ENCODE peak calls at places on chromosomes 2 and 18, in five cellular contexts. W is left lung, C is fibroblast of pulmonary artery, J is KG1, B is MCF 10A. K is an unnamed sample.

GRCh38 chr2:10868465-10869314 is 43.0 kb upstream of the KCNF1 start:
- DNase-seq in W (no peak), C (no peak), J (no peak), B (peak), K (no peak)

GRCh38 chr2:6832995-6833604 is 32.6 kb downstream of the CMPK2 start:
- DNase-seq in W (no peak), C (no peak), J (no peak), B (no peak), K (no peak)

GRCh38 chr2:97848347-97848746 is 135.0 kb downstream of the ZAP70 start:
- DNase-seq in W (no peak), C (no peak), J (no peak), B (no peak), K (no peak)

GRCh38 chr2:8527676-8528075 is 154.2 kb upstream of the ID2 start:
- DNase-seq in W (no peak), C (no peak), J (no peak), B (no peak), K (no peak)

GRCh38 chr2:25310965-25311865 is 30.5 kb downstream of the DNMT3A start:
- DNase-seq in W (peak), C (no peak), J (no peak), B (peak), K (no peak)

GRCh38 chr2:108640731-108641130 is 78.6 kb upstream of the RANBP2 start:
- DNase-seq in W (no peak), C (peak), J (no peak), B (peak), K (no peak)

GRCh38 chr2:97743913-97744312 is 30.5 kb downstream of the ZAP70 start:
- DNase-seq in W (peak), C (no peak), J (no peak), B (peak), K (no peak)

GRCh38 chr2:12120281-12121150 is 374.1 kb downstream of the LPIN1 start:
- DNase-seq in W (no peak), C (peak), J (no peak), B (peak), K (no peak)

GRCh38 chr2:102139851-102140250 is 2.7 kb upstream of the IL1R1 start:
- DNase-seq in W (no peak), C (no peak), J (no peak), B (no peak), K (no peak)

GRCh38 chr2:99635710-99636431 is 146.1 kb upstream of the REV1 start:
- DNase-seq in W (no peak), C (no peak), J (no peak), B (no peak), K (no peak)

GRCh38 chr2:229443869-229444268 is 172.8 kb upstream of the PID1 start:
- DNase-seq in W (no peak), C (no peak), J (no peak), B (no peak), K (no peak)

GRCh38 chr2:217610411-217610814 is 392.4 kb downstream of the TNS1 start:
- DNase-seq in W (no peak), C (no peak), J (no peak), B (no peak), K (no peak)

GRCh38 chr2:219570194-219570923 is 980 bp downstream of the OBSL1 start:
- DNase-seq in W (no peak), C (peak), J (no peak), B (peak), K (no peak)

GRCh38 chr2:19611491-19612332 is 253.3 kb upstream of the OSR1 start:
- DNase-seq in W (no peak), C (peak), J (no peak), B (peak), K (no peak)

GRCh38 chr18:68520406-68521075 is 194.4 kb downstream of the TMX3 start:
- DNase-seq in W (no peak), C (peak), J (no peak), B (peak), K (no peak)

GRCh38 chr2:136206613-136207012 is 88.7 kb upstream of the CXCR4 start:
- DNase-seq in W (no peak), C (no peak), J (no peak), B (no peak), K (no peak)

GRCh38 chr2:1481406-1482252 is 68.4 kb downstream of the TPO start:
- DNase-seq in W (no peak), C (no peak), J (no peak), B (no peak), K (no peak)

GRCh38 chr2:12211326-12212170 is 465.1 kb downstream of the LPIN1 start:
- DNase-seq in W (no peak), C (no peak), J (no peak), B (no peak), K (no peak)

GRCh38 chr2:7022486-7022885 is 105.3 kb downstream of the RNF144A start:
- DNase-seq in W (no peak), C (peak), J (no peak), B (peak), K (no peak)

GRCh38 chr18:34342960-34343359 is 118.2 kb upstream of the NOL4 start:
- DNase-seq in W (no peak), C (peak), J (no peak), B (peak), K (no peak)

GRCh38 chr18:63368611-63369010 is 1.6 kb upstream of the KDSR start:
- DNase-seq in W (no peak), C (peak), J (no peak), B (peak), K (no peak)

GRCh38 chr2:45649457-45649854 is 2.0 kb upstream of the PRKCE start:
- DNase-seq in W (no peak), C (no peak), J (no peak), B (no peak), K (no peak)

GRCh38 chr2:28344756-28345291 is 47.8 kb upstream of the FOSL2 start:
- DNase-seq in W (peak), C (no peak), J (no peak), B (no peak), K (no peak)

GRCh38 chr2:14352067-14352466 is 280.4 kb upstream of the LRATD1 start:
- DNase-seq in W (no peak), C (no peak), J (no peak), B (no peak), K (no peak)

GRCh38 chr2:119544075-119545031 is at the start of gene CFAP221:
- DNase-seq in W (peak), C (peak), J (no peak), B (peak), K (no peak)